ENCODE peak calls at places on chromosomes 7 and 10, in seven cellular contexts. G is ovary, K is A549, Y is suprapubic skin, O is stomach, F is H1, W is K562. A is an unnamed sample.

GRCh38 chr7:29921404-29922010 is 68.1 kb downstream of the SCRN1 start:
- DNase-seq in F (peak), O (peak), K (peak), G (no peak), W (peak), Y (no peak), A (peak)

GRCh38 chr7:91657386-91658120 is 222.9 kb downstream of the MTERF1 start:
- DNase-seq in Y (no peak), O (no peak), F (no peak), G (no peak), W (no peak), K (no peak), A (no peak)

GRCh38 chr7:123154231-123154860 is 45.4 kb downstream of the SLC13A1 start:
- DNase-seq in W (peak), O (peak), Y (no peak), K (peak), F (peak), G (peak), A (peak)

GRCh38 chr7:134186022-134186421 is 58.9 kb downstream of the LRGUK start:
- DNase-seq in W (no peak), G (no peak), Y (no peak), K (no peak), O (no peak), F (no peak), A (no peak)

GRCh38 chr10:132103116-132103910 is 37.6 kb downstream of the JAKMIP3 start:
- DNase-seq in O (peak), K (no peak), W (no peak), F (no peak), G (no peak), Y (no peak), A (no peak)

GRCh38 chr10:13439771-13440708 is 88.8 kb downstream of the BEND7 start:
- DNase-seq in Y (no peak), O (peak), K (peak), W (peak), G (peak), F (peak), A (no peak)

GRCh38 chr10:60203993-60204618 is 185.6 kb downstream of the ANK3 start:
- DNase-seq in Y (no peak), K (peak), F (no peak), O (no peak), W (no peak), G (no peak), A (no peak)

GRCh38 chr7:125336326-125336725 is 406.7 kb upstream of the POT1 start:
- DNase-seq in O (no peak), W (no peak), K (no peak), Y (no peak), F (no peak), G (no peak), A (no peak)

GRCh38 chr10:86692664-86693063 is 24.4 kb downstream of the LDB3 start:
- DNase-seq in Y (no peak), F (no peak), K (no peak), O (no peak), G (no peak), W (no peak), A (no peak)

GRCh38 chr7:43491984-43492383 is 90.9 kb upstream of the STK17A start:
- DNase-seq in Y (no peak), F (no peak), O (no peak), G (no peak), W (no peak), K (no peak), A (peak)

GRCh38 chr10:88386878-88387773 is 196.0 kb downstream of the RNLS start:
- DNase-seq in Y (no peak), G (peak), W (no peak), O (no peak), K (peak), F (no peak), A (no peak)

GRCh38 chr10:48509061-48509772 is 95.7 kb downstream of the ARHGAP22 start:
- DNase-seq in Y (peak), G (no peak), K (no peak), F (peak), W (peak), O (peak), A (no peak)

GRCh38 chr7:39589323-39590111 is 23.3 kb downstream of the YAE1 start:
- DNase-seq in F (no peak), O (no peak), W (peak), Y (no peak), K (no peak), G (no peak), A (no peak)
- TF ChIP-seq EP300 in F (peak), O (no peak), W (peak), Y (no peak), K (no peak), G (no peak), A (no peak)

GRCh38 chr10:75234017-75234682 is 1.6 kb downstream of the COMTD1 start:
- DNase-seq in Y (peak), K (peak), W (peak), O (peak), G (peak), F (peak), A (peak)
- TF ChIP-seq POLR2A in Y (no peak), K (peak), W (peak), O (no peak), G (no peak), F (peak), A (peak)

GRCh38 chr10:78936412-78937342 is 132.1 kb upstream of the ZMIZ1 start:
- DNase-seq in K (no peak), Y (no peak), W (no peak), O (peak), F (no peak), G (no peak), A (no peak)
- TF ChIP-seq EP300 in K (no peak), Y (no peak), W (no peak), O (peak), F (no peak), G (no peak), A (no peak)

DNA sequence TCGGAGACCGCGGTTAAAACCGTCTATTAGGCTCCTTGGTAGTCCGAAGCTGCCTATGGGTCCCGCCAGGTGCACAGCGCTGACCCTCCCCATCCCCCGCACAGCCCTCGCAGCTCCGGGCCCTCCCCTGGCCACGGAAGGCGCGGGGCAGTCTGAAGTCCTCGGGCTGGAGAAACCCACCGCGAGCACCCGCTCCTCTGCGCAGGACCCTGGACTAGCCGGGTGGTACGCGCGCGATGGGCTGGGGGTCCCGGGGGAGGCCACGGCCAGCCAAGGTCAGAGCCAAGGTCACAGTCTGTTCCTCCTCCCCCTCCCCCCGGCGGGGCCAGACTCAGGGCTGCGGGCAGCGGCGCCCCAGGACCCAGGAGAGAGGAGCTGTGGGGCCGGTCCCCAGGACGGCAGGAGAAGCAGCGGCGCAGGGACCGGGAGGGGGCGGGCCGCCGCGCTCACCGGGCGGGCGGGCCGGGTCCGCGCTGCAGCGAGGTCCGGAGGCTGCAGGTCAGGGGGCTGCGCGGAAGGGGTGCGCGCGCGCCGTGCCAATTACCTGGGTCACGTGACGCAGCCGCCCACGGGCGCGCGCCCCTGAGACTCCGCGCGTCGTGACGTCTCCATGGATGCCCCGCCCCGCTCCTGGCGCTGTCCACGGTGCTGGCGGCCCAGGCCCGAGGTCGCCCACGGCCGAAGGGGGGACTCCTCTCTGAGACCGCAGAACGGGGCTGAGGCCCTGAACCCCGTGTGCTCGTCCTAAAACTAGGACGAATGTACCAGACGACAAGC is at the start of gene OGDHL:
- DNase-seq in F (peak), W (peak), Y (no peak), G (peak), K (no peak), O (peak), A (no peak)
- TF ChIP-seq POLR2A in F (no peak), W (no peak), Y (no peak), G (no peak), K (no peak), O (no peak), A (no peak)

GRCh38 chr7:11742496-11742895 is 89.5 kb downstream of the THSD7A start:
- DNase-seq in W (no peak), F (no peak), Y (no peak), G (no peak), K (no peak), O (no peak), A (no peak)
- TF ChIP-seq EP300 in W (no peak), F (no peak), Y (no peak), G (no peak), K (no peak), O (no peak), A (no peak)

GRCh38 chr10:15097011-15097812 is at the start of gene RPP38:
- DNase-seq in G (peak), K (peak), F (peak), O (peak), W (peak), Y (peak), A (peak)

GRCh38 chr10:15088428-15089261 is at the start of gene ACBD7:
- DNase-seq in Y (peak), G (peak), O (peak), F (peak), K (peak), W (peak), A (no peak)

GRCh38 chr10:15096661-15097010 is 519 bp upstream of the RPP38 start:
- DNase-seq in K (no peak), Y (no peak), G (no peak), F (no peak), O (no peak), W (no peak), A (no peak)

GRCh38 chr10:15091418-15091817 is 2.8 kb upstream of the ACBD7 start:
- DNase-seq in F (no peak), O (no peak), K (no peak), Y (no peak), W (no peak), G (no peak), A (no peak)

DNA sequence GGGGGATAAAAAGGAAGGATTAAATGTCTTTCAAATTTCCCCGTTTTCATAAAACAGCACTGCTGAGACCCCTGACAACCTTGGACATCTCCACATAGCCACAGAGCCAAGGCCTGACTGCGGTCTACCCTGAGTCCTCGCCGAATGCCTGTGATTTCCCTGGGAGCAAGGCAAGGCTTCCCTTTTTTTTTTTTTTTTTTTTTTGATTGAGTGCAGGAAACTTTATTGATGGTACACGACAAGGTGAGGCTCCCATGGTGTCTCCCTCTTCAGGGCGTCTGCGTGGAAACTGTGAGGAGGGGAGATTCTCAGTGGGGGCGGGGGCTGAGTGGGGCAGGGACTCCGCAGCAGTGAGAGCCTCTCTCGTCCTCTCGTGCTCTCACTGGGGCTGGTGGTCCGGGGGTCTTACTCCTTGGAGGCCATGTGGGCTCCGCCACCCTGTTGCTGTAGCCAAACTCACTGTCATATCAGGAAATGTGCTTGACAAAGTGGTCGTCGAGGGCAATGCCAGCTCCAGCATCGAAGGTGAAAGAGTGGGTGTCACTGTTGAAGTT is 4.2 kb upstream of the RPP38 start:
- DNase-seq in Y (no peak), G (no peak), W (no peak), K (no peak), O (no peak), F (no peak), A (no peak)
- TF ChIP-seq POLR2A in Y (no peak), G (no peak), W (no peak), K (no peak), O (no peak), F (no peak), A (no peak)

GRCh38 chr10:95278061-95278988 is 12.5 kb downstream of the PDLIM1 start:
- DNase-seq in W (no peak), O (no peak), F (peak), G (no peak), K (no peak), Y (no peak), A (peak)
- TF ChIP-seq EP300 in W (no peak), O (peak), F (no peak), G (no peak), K (peak), Y (no peak), A (no peak)